ENCODE peak calls at places on chromosome 1, in nine cellular contexts. E is foreskin melanocyte; W is CD8-positive, alpha-beta memory T cell; F is left lung; N is activated CD4-positive, alpha-beta T cell treated with anti-CD3 and anti-CD28 coated beads, Interleukin-2, amount 50 U/mL, for 1 hour; Z is NCI-H345; H is CD4-positive, alpha-beta memory T cell; Q is NCI-H2029; R is GM23248. B is an unnamed sample.

GRCh38 chr1:187516874-187517273 is 688.1 kb downstream of the PLA2G4A start:
- DNase-seq in E (no peak), W (no peak), F (no peak), N (no peak), Z (no peak), H (no peak), Q (no peak), R (peak), B (no peak)

GRCh38 chr1:9689971-9690381 is 38.4 kb downstream of the PIK3CD start:
- DNase-seq in E (peak), W (no peak), F (peak), N (no peak), Z (no peak), H (no peak), Q (no peak), R (peak), B (peak)

GRCh38 chr1:43997979-43998378 is 6.6 kb downstream of the CCDC24 start:
- DNase-seq in E (no peak), W (no peak), F (no peak), N (no peak), Z (no peak), H (no peak), Q (no peak), R (no peak), B (no peak)

GRCh38 chr1:88608139-88608943 is 75.7 kb upstream of the PKN2 start:
- DNase-seq in E (peak), W (peak), F (no peak), N (no peak), Z (peak), H (peak), Q (no peak), R (peak), B (no peak)

GRCh38 chr1:24745711-24746582 is 700 bp downstream of the CLIC4 start:
- DNase-seq in E (peak), W (peak), F (no peak), N (no peak), Z (peak), H (peak), Q (no peak), R (peak), B (no peak)

GRCh38 chr1:35925741-35926140 is 5.2 kb upstream of the AGO3 start:
- DNase-seq in E (no peak), W (no peak), F (no peak), N (no peak), Z (no peak), H (no peak), Q (no peak), R (peak), B (no peak)

GRCh38 chr1:37292789-37293188 is 181.6 kb upstream of the ZC3H12A start:
- DNase-seq in E (no peak), W (no peak), F (no peak), N (no peak), Z (no peak), H (no peak), Q (no peak), R (no peak), B (no peak)

GRCh38 chr1:36692465-36692864 is 209.8 kb upstream of the CSF3R start:
- DNase-seq in E (no peak), W (no peak), F (no peak), N (no peak), Z (no peak), H (no peak), Q (no peak), R (no peak), B (no peak)

GRCh38 chr1:46489638-46490602 is at the start of gene DMBX1:
- DNase-seq in E (peak), W (no peak), F (no peak), N (peak), Z (peak), H (no peak), Q (peak), R (peak), B (no peak)

GRCh38 chr1:28123461-28123961 is 35.1 kb upstream of the EYA3 start:
- DNase-seq in E (no peak), W (no peak), F (no peak), N (no peak), Z (no peak), H (no peak), Q (no peak), R (peak), B (no peak)

GRCh38 chr1:17188889-17189631 is 15.9 kb upstream of the PADI1 start:
- DNase-seq in E (no peak), W (no peak), F (no peak), N (no peak), Z (no peak), H (no peak), Q (no peak), R (no peak), B (no peak)

GRCh38 chr1:230550428-230550827 is 91.9 kb upstream of the COG2 start:
- DNase-seq in E (peak), W (no peak), F (no peak), N (no peak), Z (no peak), H (no peak), Q (peak), R (peak), B (no peak)

B was measured in Peyer's patch.